ENCODE peak calls at places on chromosomes 1 and 21, in nine cellular contexts. U is T-helper 17 cell; T is HEK293T; P is uterus; V is KG1; C is NCI-H1694; Z is hepatocyte; N is stimulated activated CD8-positive, alpha-beta memory T cell treated with anti-CD3 and anti-CD28 coated beads, Interleukin-4, amount 100 ng/mL, for 4 hours; Q is stimulated activated CD4-positive, alpha-beta T cell treated with anti-CD3 and anti-CD28 coated beads, Interleukin-1b, Interleukin-23, amount 100 ng/mL, for 4 hours. I is an unnamed sample.

GRCh38 chr21:17250651-17251294 is 262.1 kb upstream of the CXADR start:
- DNase-seq in U (no peak), T (peak; percentile 42), P (no peak), V (no peak), C (no peak), Z (no peak), N (no peak), Q (no peak), I (peak; percentile 47)

GRCh38 chr1:59674605-59675004 is 140.1 kb upstream of the HOOK1 start:
- DNase-seq in U (no peak), T (no peak), P (peak; percentile 74), V (peak; percentile 27), C (no peak), Z (no peak), N (no peak), Q (no peak), I (peak; percentile 54)

GRCh38 chr1:198560093-198560638 is 19.7 kb upstream of the ATP6V1G3 start:
- DNase-seq in U (no peak), T (no peak), P (no peak), V (no peak), C (no peak), Z (no peak), N (no peak), Q (no peak), I (no peak)

GRCh38 chr1:98903726-98904125 is 100.9 kb downstream of the PLPPR5 start:
- DNase-seq in U (no peak), T (no peak), P (no peak), V (no peak), C (no peak), Z (no peak), N (no peak), Q (no peak), I (no peak)

GRCh38 chr1:61083014-61083798 is 845 bp downstream of the NFIA start:
- DNase-seq in U (no peak), T (peak; percentile 48), P (peak; percentile 29), V (no peak), C (no peak), Z (peak; percentile 34), N (no peak), Q (peak; percentile 17), I (peak; percentile 81)

GRCh38 chr1:27787895-27788294 is 14.9 kb downstream of the STX12 start:
- DNase-seq in U (no peak), T (no peak), P (no peak), V (no peak), C (no peak), Z (peak; percentile 37), N (no peak), Q (no peak), I (no peak)

GRCh38 chr1:116147972-116148371 is 36.8 kb downstream of the MAB21L3 start:
- DNase-seq in U (no peak), T (no peak), P (no peak), V (no peak), C (no peak), Z (no peak), N (no peak), Q (no peak), I (no peak)

GRCh38 chr1:31757204-31757679 is 6.9 kb downstream of the ADGRB2 start:
- DNase-seq in U (no peak), T (no peak), P (no peak), V (no peak), C (no peak), Z (no peak), N (no peak), Q (no peak), I (peak; percentile 41)

GRCh38 chr1:201718346-201719202 is 110.4 kb upstream of the IPO9 start:
- DNase-seq in U (no peak), T (no peak), P (peak; percentile 28), V (no peak), C (no peak), Z (no peak), N (no peak), Q (no peak), I (peak; percentile 23)

GRCh38 chr1:228399531-228400236 is 7.0 kb downstream of the TRIM11 start:
- DNase-seq in U (no peak), T (no peak), P (no peak), V (no peak), C (no peak), Z (no peak), N (no peak), Q (no peak), I (no peak)

GRCh38 chr1:57017717-57018116 is 51.9 kb upstream of the C8B start:
- DNase-seq in U (no peak), T (peak; percentile 58), P (no peak), V (no peak), C (no peak), Z (no peak), N (no peak), Q (no peak), I (peak; percentile 46)

GRCh38 chr21:36551731-36552457 is 72.0 kb upstream of the CLDN14 start:
- DNase-seq in U (no peak), T (no peak), P (no peak), V (no peak), C (no peak), Z (peak; percentile 55), N (no peak), Q (no peak), I (no peak)